ENCODE peak calls at places on chromosomes 13 and 19, in nine cellular contexts. One of them, this sample, is unnamed.

GRCh38 chr13:70668983-70669382 is 560.7 kb upstream of the KLHL1 start:
- DNase-seq in IMR-90: no peak
- DNase-seq in tibial nerve: no peak
- DNase-seq in A549: no peak
- DNase-seq in dorsolateral prefrontal cortex: no peak
- DNase-seq in astrocyte of the spinal cord: no peak
- DNase-seq in colonic mucosa: no peak
- DNase-seq in CD8-positive, alpha-beta T cell: no peak
- DNase-seq in Caco-2: no peak
- DNase-seq in this sample: no peak

GRCh38 chr19:17775245-17775927 is 19.6 kb upstream of the B3GNT3 start:
- DNase-seq in IMR-90: peak
- DNase-seq in tibial nerve: no peak
- DNase-seq in A549: no peak
- DNase-seq in dorsolateral prefrontal cortex: peak
- DNase-seq in astrocyte of the spinal cord: no peak
- DNase-seq in colonic mucosa: peak
- DNase-seq in CD8-positive, alpha-beta T cell: no peak
- DNase-seq in Caco-2: peak
- DNase-seq in this sample: no peak

GRCh38 chr13:27770809-27771208 is 21.5 kb upstream of the GSX1 start:
- DNase-seq in IMR-90: peak
- DNase-seq in tibial nerve: no peak
- DNase-seq in A549: peak
- DNase-seq in dorsolateral prefrontal cortex: no peak
- DNase-seq in astrocyte of the spinal cord: no peak
- DNase-seq in colonic mucosa: peak
- DNase-seq in CD8-positive, alpha-beta T cell: no peak
- DNase-seq in Caco-2: peak
- DNase-seq in this sample: no peak

GRCh38 chr13:25966086-25966485 is 85.7 kb downstream of the SHISA2 start:
- DNase-seq in IMR-90: no peak
- DNase-seq in tibial nerve: no peak
- DNase-seq in A549: no peak
- DNase-seq in dorsolateral prefrontal cortex: no peak
- DNase-seq in astrocyte of the spinal cord: no peak
- DNase-seq in colonic mucosa: no peak
- DNase-seq in CD8-positive, alpha-beta T cell: no peak
- DNase-seq in Caco-2: no peak
- DNase-seq in this sample: no peak

GRCh38 chr19:3821857-3822364 is 35.7 kb upstream of the MATK start:
- DNase-seq in IMR-90: peak
- DNase-seq in tibial nerve: peak
- DNase-seq in A549: peak
- DNase-seq in dorsolateral prefrontal cortex: peak
- DNase-seq in astrocyte of the spinal cord: peak
- DNase-seq in colonic mucosa: peak
- DNase-seq in CD8-positive, alpha-beta T cell: peak
- DNase-seq in Caco-2: peak
- DNase-seq in this sample: peak

GRCh38 chr19:53908933-53909415 is at the start of gene CACNG7:
- DNase-seq in IMR-90: no peak
- DNase-seq in tibial nerve: no peak
- DNase-seq in A549: no peak
- DNase-seq in dorsolateral prefrontal cortex: no peak
- DNase-seq in astrocyte of the spinal cord: no peak
- DNase-seq in colonic mucosa: no peak
- DNase-seq in CD8-positive, alpha-beta T cell: no peak
- DNase-seq in Caco-2: no peak
- DNase-seq in this sample: peak

GRCh38 chr13:40371531-40372125 is 294.8 kb downstream of the FOXO1 start:
- DNase-seq in IMR-90: no peak
- DNase-seq in tibial nerve: no peak
- DNase-seq in A549: no peak
- DNase-seq in dorsolateral prefrontal cortex: no peak
- DNase-seq in astrocyte of the spinal cord: no peak
- DNase-seq in colonic mucosa: no peak
- DNase-seq in CD8-positive, alpha-beta T cell: no peak
- DNase-seq in Caco-2: no peak
- DNase-seq in this sample: no peak

GRCh38 chr13:57627663-57628062 is 3.9 kb upstream of the PCDH17 start:
- DNase-seq in IMR-90: peak
- DNase-seq in tibial nerve: no peak
- DNase-seq in A549: no peak
- DNase-seq in dorsolateral prefrontal cortex: no peak
- DNase-seq in astrocyte of the spinal cord: peak
- DNase-seq in colonic mucosa: no peak
- DNase-seq in CD8-positive, alpha-beta T cell: no peak
- DNase-seq in Caco-2: peak
- DNase-seq in this sample: peak

GRCh38 chr19:39705578-39706188 is 1.4 kb downstream of the LGALS14 start:
- DNase-seq in IMR-90: no peak
- DNase-seq in tibial nerve: no peak
- DNase-seq in A549: no peak
- DNase-seq in dorsolateral prefrontal cortex: no peak
- DNase-seq in astrocyte of the spinal cord: no peak
- DNase-seq in colonic mucosa: no peak
- DNase-seq in CD8-positive, alpha-beta T cell: no peak
- DNase-seq in Caco-2: no peak
- DNase-seq in this sample: no peak

GRCh38 chr13:101681834-101682233 is 229.4 kb downstream of the ITGBL1 start:
- DNase-seq in IMR-90: peak
- DNase-seq in tibial nerve: no peak
- DNase-seq in A549: no peak
- DNase-seq in dorsolateral prefrontal cortex: no peak
- DNase-seq in astrocyte of the spinal cord: peak
- DNase-seq in colonic mucosa: no peak
- DNase-seq in CD8-positive, alpha-beta T cell: no peak
- DNase-seq in Caco-2: no peak
- DNase-seq in this sample: peak

GRCh38 chr19:4130635-4131438 is 6.9 kb upstream of the MAP2K2 start:
- DNase-seq in IMR-90: peak
- DNase-seq in tibial nerve: no peak
- DNase-seq in A549: peak
- DNase-seq in dorsolateral prefrontal cortex: no peak
- DNase-seq in astrocyte of the spinal cord: peak
- DNase-seq in colonic mucosa: no peak
- DNase-seq in CD8-positive, alpha-beta T cell: no peak
- DNase-seq in Caco-2: peak
- DNase-seq in this sample: peak

GRCh38 chr19:38361633-38362075 is 12.7 kb upstream of the PSMD8 start:
- DNase-seq in IMR-90: peak
- DNase-seq in tibial nerve: peak
- DNase-seq in A549: peak
- DNase-seq in dorsolateral prefrontal cortex: peak
- DNase-seq in astrocyte of the spinal cord: peak
- DNase-seq in colonic mucosa: peak
- DNase-seq in CD8-positive, alpha-beta T cell: peak
- DNase-seq in Caco-2: peak
- DNase-seq in this sample: peak

GRCh38 chr13:111115841-111116500 is 861 bp downstream of the ARHGEF7 start:
- DNase-seq in IMR-90: peak
- DNase-seq in tibial nerve: peak
- DNase-seq in A549: no peak
- DNase-seq in dorsolateral prefrontal cortex: no peak
- DNase-seq in astrocyte of the spinal cord: peak
- DNase-seq in colonic mucosa: no peak
- DNase-seq in CD8-positive, alpha-beta T cell: no peak
- DNase-seq in Caco-2: no peak
- DNase-seq in this sample: peak

GRCh38 chr19:5682293-5682592 is 1.4 kb downstream of the HSD11B1L start:
- DNase-seq in IMR-90: no peak
- DNase-seq in tibial nerve: no peak
- DNase-seq in A549: no peak
- DNase-seq in dorsolateral prefrontal cortex: no peak
- DNase-seq in astrocyte of the spinal cord: no peak
- DNase-seq in colonic mucosa: no peak
- DNase-seq in CD8-positive, alpha-beta T cell: no peak
- DNase-seq in Caco-2: no peak
- DNase-seq in this sample: no peak
- H3K4me3 ChIP-seq in IMR-90: no peak
- H3K4me3 ChIP-seq in tibial nerve: no peak
- H3K4me3 ChIP-seq in A549: no peak
- H3K4me3 ChIP-seq in dorsolateral prefrontal cortex: peak
- H3K4me3 ChIP-seq in astrocyte of the spinal cord: no peak
- H3K4me3 ChIP-seq in colonic mucosa: no peak
- H3K4me3 ChIP-seq in CD8-positive, alpha-beta T cell: no peak
- H3K4me3 ChIP-seq in Caco-2: no peak
- H3K4me3 ChIP-seq in this sample: no peak

DNA sequence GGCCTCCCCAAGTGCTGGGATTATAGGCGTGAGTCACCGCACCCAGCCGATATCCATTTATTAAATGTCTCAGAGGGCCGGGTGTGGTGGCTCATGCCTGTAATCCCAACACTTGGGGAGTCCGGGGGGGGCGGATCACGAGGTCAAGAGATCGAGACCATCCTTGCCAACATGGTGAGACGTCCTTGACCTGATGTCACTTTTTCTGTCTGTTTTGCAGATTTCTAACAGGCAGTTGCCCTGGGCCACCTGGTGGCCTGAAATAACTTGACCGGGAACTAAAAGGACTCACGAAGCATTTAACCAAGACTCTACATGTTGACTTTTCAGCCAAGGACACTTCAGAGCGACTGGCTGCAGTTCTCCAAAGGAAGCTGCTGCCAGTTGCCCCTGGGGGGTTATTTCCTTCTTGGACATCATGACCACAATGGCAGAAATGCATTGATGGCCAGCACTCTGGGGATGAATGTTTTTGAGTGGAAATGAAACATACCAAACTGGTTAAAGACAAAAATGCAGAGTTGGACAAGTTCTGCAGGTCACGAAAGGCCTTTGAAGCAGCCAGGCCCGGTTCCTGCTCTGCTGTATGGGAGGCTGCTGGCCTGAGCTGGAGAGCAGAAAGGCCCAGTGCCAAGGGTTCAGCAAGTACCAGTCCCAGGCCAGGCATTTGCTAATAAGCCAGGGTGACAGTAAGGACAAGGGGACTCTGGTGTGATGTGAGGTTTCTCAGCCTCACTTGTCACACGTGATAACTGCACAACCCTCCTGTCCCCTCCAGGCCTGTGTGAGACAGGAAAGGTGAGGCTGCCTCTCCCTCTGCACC is 8.3 kb downstream of the ZNF837 start:
- DNase-seq in IMR-90: no peak
- DNase-seq in tibial nerve: no peak
- DNase-seq in A549: no peak
- DNase-seq in dorsolateral prefrontal cortex: no peak
- DNase-seq in astrocyte of the spinal cord: no peak
- DNase-seq in colonic mucosa: no peak
- DNase-seq in CD8-positive, alpha-beta T cell: no peak
- DNase-seq in Caco-2: no peak
- DNase-seq in this sample: peak
- TF ChIP-seq CTCF in IMR-90: peak
- TF ChIP-seq CTCF in tibial nerve: no peak
- TF ChIP-seq CTCF in A549: no peak
- TF ChIP-seq CTCF in dorsolateral prefrontal cortex: no peak
- TF ChIP-seq CTCF in astrocyte of the spinal cord: no peak
- TF ChIP-seq CTCF in colonic mucosa: no peak
- TF ChIP-seq CTCF in CD8-positive, alpha-beta T cell: no peak
- TF ChIP-seq CTCF in Caco-2: peak
- TF ChIP-seq CTCF in this sample: peak

GRCh38 chr19:55477905-55478304 is 1.5 kb downstream of the ZNF628 start:
- DNase-seq in IMR-90: no peak
- DNase-seq in tibial nerve: no peak
- DNase-seq in A549: no peak
- DNase-seq in dorsolateral prefrontal cortex: no peak
- DNase-seq in astrocyte of the spinal cord: no peak
- DNase-seq in colonic mucosa: no peak
- DNase-seq in CD8-positive, alpha-beta T cell: no peak
- DNase-seq in Caco-2: no peak
- DNase-seq in this sample: no peak
- H3K4me3 ChIP-seq in IMR-90: no peak
- H3K4me3 ChIP-seq in tibial nerve: no peak
- H3K4me3 ChIP-seq in A549: peak
- H3K4me3 ChIP-seq in dorsolateral prefrontal cortex: peak
- H3K4me3 ChIP-seq in astrocyte of the spinal cord: peak
- H3K4me3 ChIP-seq in colonic mucosa: no peak
- H3K4me3 ChIP-seq in CD8-positive, alpha-beta T cell: no peak
- H3K4me3 ChIP-seq in Caco-2: peak
- H3K4me3 ChIP-seq in this sample: peak

DNA sequence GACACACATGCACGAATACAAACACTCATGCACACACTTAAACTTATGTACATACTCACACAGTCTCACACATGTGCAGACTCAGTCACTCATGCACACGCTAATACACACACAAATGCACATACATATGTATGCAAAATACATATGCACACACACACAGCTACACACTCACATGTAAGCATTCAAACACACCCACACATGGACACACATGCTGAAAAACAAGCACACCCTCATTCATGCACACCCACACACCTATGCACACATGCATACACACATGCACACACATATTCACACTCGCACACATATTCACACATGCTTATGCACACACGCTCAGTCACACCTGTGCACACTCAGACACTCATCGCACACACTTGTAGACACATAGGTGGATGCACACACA is 9.3 kb downstream of the MUC16 start:
- DNase-seq in IMR-90: no peak
- DNase-seq in tibial nerve: no peak
- DNase-seq in A549: no peak
- DNase-seq in dorsolateral prefrontal cortex: no peak
- DNase-seq in astrocyte of the spinal cord: no peak
- DNase-seq in colonic mucosa: no peak
- DNase-seq in CD8-positive, alpha-beta T cell: no peak
- DNase-seq in Caco-2: no peak
- DNase-seq in this sample: no peak
- TF ChIP-seq CTCF in IMR-90: no peak
- TF ChIP-seq CTCF in tibial nerve: no peak
- TF ChIP-seq CTCF in A549: no peak
- TF ChIP-seq CTCF in dorsolateral prefrontal cortex: no peak
- TF ChIP-seq CTCF in astrocyte of the spinal cord: no peak
- TF ChIP-seq CTCF in colonic mucosa: no peak
- TF ChIP-seq CTCF in CD8-positive, alpha-beta T cell: no peak
- TF ChIP-seq CTCF in Caco-2: no peak
- TF ChIP-seq CTCF in this sample: no peak

GRCh38 chr13:76809369-76809768 is 76.8 kb downstream of the KCTD12 start:
- DNase-seq in IMR-90: no peak
- DNase-seq in tibial nerve: no peak
- DNase-seq in A549: no peak
- DNase-seq in dorsolateral prefrontal cortex: no peak
- DNase-seq in astrocyte of the spinal cord: no peak
- DNase-seq in colonic mucosa: no peak
- DNase-seq in CD8-positive, alpha-beta T cell: no peak
- DNase-seq in Caco-2: no peak
- DNase-seq in this sample: no peak

GRCh38 chr13:76813874-76814273 is 72.3 kb downstream of the KCTD12 start:
- DNase-seq in IMR-90: no peak
- DNase-seq in tibial nerve: no peak
- DNase-seq in A549: no peak
- DNase-seq in dorsolateral prefrontal cortex: no peak
- DNase-seq in astrocyte of the spinal cord: no peak
- DNase-seq in colonic mucosa: peak
- DNase-seq in CD8-positive, alpha-beta T cell: no peak
- DNase-seq in Caco-2: no peak
- DNase-seq in this sample: no peak

GRCh38 chr13:76815344-76815743 is 70.9 kb downstream of the KCTD12 start:
- DNase-seq in IMR-90: no peak
- DNase-seq in tibial nerve: no peak
- DNase-seq in A549: no peak
- DNase-seq in dorsolateral prefrontal cortex: no peak
- DNase-seq in astrocyte of the spinal cord: no peak
- DNase-seq in colonic mucosa: no peak
- DNase-seq in CD8-positive, alpha-beta T cell: no peak
- DNase-seq in Caco-2: no peak
- DNase-seq in this sample: no peak

GRCh38 chr13:76812971-76813691 is 73.1 kb downstream of the KCTD12 start:
- DNase-seq in IMR-90: no peak
- DNase-seq in tibial nerve: peak
- DNase-seq in A549: no peak
- DNase-seq in dorsolateral prefrontal cortex: no peak
- DNase-seq in astrocyte of the spinal cord: no peak
- DNase-seq in colonic mucosa: no peak
- DNase-seq in CD8-positive, alpha-beta T cell: no peak
- DNase-seq in Caco-2: no peak
- DNase-seq in this sample: peak

GRCh38 chr13:76812206-76812882 is 73.9 kb downstream of the KCTD12 start:
- DNase-seq in IMR-90: no peak
- DNase-seq in tibial nerve: peak
- DNase-seq in A549: no peak
- DNase-seq in dorsolateral prefrontal cortex: no peak
- DNase-seq in astrocyte of the spinal cord: no peak
- DNase-seq in colonic mucosa: no peak
- DNase-seq in CD8-positive, alpha-beta T cell: no peak
- DNase-seq in Caco-2: no peak
- DNase-seq in this sample: peak
- H3K4me3 ChIP-seq in IMR-90: no peak
- H3K4me3 ChIP-seq in tibial nerve: no peak
- H3K4me3 ChIP-seq in A549: no peak
- H3K4me3 ChIP-seq in dorsolateral prefrontal cortex: no peak
- H3K4me3 ChIP-seq in astrocyte of the spinal cord: no peak
- H3K4me3 ChIP-seq in colonic mucosa: no peak
- H3K4me3 ChIP-seq in CD8-positive, alpha-beta T cell: no peak
- H3K4me3 ChIP-seq in Caco-2: no peak
- H3K4me3 ChIP-seq in this sample: no peak